ENCODE peak calls at places on chromosomes 12 and 14, in seven cellular contexts. One of them, this sample, is unnamed.
A peak's percentile ranks its signal among the peaks of the same experiment; 100 is the strongest.

GRCh38 chr14:50821471-50822464 is 9.2 kb downstream of the NIN start:
- DNase-seq in Peyer's patch: peak; percentile 53
- DNase-seq in gastrocnemius medialis: no peak
- DNase-seq in PC-9: no peak
- DNase-seq in Panc1: no peak
- DNase-seq in tibial artery: no peak
- DNase-seq in ovary: no peak
- DNase-seq in this sample: no peak

GRCh38 chr12:123938679-123939480 is 33.8 kb downstream of the CCDC92 start:
- DNase-seq in gastrocnemius medialis: no peak
- DNase-seq in ovary: no peak
- DNase-seq in tibial artery: no peak
- DNase-seq in PC-9: no peak
- DNase-seq in Peyer's patch: no peak
- DNase-seq in Panc1: no peak
- DNase-seq in this sample: peak; percentile 46

GRCh38 chr14:103195828-103196615 is 72.8 kb downstream of the TNFAIP2 start:
- DNase-seq in PC-9: no peak
- DNase-seq in ovary: no peak
- DNase-seq in tibial artery: no peak
- DNase-seq in gastrocnemius medialis: no peak
- DNase-seq in Panc1: no peak
- DNase-seq in Peyer's patch: no peak
- DNase-seq in this sample: no peak

GRCh38 chr12:103556890-103557667 is 30.0 kb upstream of the STAB2 start:
- DNase-seq in PC-9: no peak
- DNase-seq in ovary: no peak
- DNase-seq in Peyer's patch: no peak
- DNase-seq in tibial artery: no peak
- DNase-seq in Panc1: no peak
- DNase-seq in gastrocnemius medialis: peak; percentile 15
- DNase-seq in this sample: no peak

GRCh38 chr12:53759261-53759660 is 7.5 kb upstream of the CISTR start:
- DNase-seq in PC-9: no peak
- DNase-seq in tibial artery: no peak
- DNase-seq in Peyer's patch: no peak
- DNase-seq in ovary: no peak
- DNase-seq in gastrocnemius medialis: no peak
- DNase-seq in Panc1: no peak
- DNase-seq in this sample: no peak

GRCh38 chr14:90777358-90777757 is 38.9 kb downstream of the TTC7B start:
- DNase-seq in Panc1: no peak
- DNase-seq in ovary: no peak
- DNase-seq in gastrocnemius medialis: no peak
- DNase-seq in tibial artery: peak; percentile 33
- DNase-seq in Peyer's patch: no peak
- DNase-seq in PC-9: no peak
- DNase-seq in this sample: no peak

GRCh38 chr12:13004368-13004767 is 4.3 kb upstream of the HEBP1 start:
- DNase-seq in gastrocnemius medialis: no peak
- DNase-seq in Peyer's patch: no peak
- DNase-seq in Panc1: no peak
- DNase-seq in PC-9: no peak
- DNase-seq in ovary: no peak
- DNase-seq in tibial artery: no peak
- DNase-seq in this sample: no peak

GRCh38 chr14:103353391-103353790 is 19.4 kb downstream of the EIF5 start:
- DNase-seq in gastrocnemius medialis: no peak
- DNase-seq in Peyer's patch: no peak
- DNase-seq in ovary: no peak
- DNase-seq in tibial artery: no peak
- DNase-seq in PC-9: no peak
- DNase-seq in Panc1: no peak
- DNase-seq in this sample: no peak

GRCh38 chr12:120194534-120195395 is at the start of gene GCN1:
- DNase-seq in Panc1: peak; percentile 62
- DNase-seq in Peyer's patch: peak; percentile 91
- DNase-seq in PC-9: peak; percentile 94
- DNase-seq in gastrocnemius medialis: peak; percentile 66
- DNase-seq in ovary: peak; percentile 93
- DNase-seq in tibial artery: peak; percentile 90
- DNase-seq in this sample: peak; percentile 90

GRCh38 chr12:122839907-122840554 is 4.8 kb downstream of the HIP1R start:
- DNase-seq in Peyer's patch: peak; percentile 39
- DNase-seq in Panc1: no peak
- DNase-seq in ovary: no peak
- DNase-seq in PC-9: no peak
- DNase-seq in tibial artery: no peak
- DNase-seq in gastrocnemius medialis: no peak
- DNase-seq in this sample: no peak

GRCh38 chr12:113056631-113057488 is at the start of gene DTX1:
- DNase-seq in tibial artery: no peak
- DNase-seq in PC-9: no peak
- DNase-seq in Panc1: no peak
- DNase-seq in Peyer's patch: no peak
- DNase-seq in gastrocnemius medialis: no peak
- DNase-seq in ovary: no peak
- DNase-seq in this sample: no peak

GRCh38 chr12:75727577-75727976 is 216.2 kb upstream of the KRR1 start:
- DNase-seq in tibial artery: no peak
- DNase-seq in gastrocnemius medialis: no peak
- DNase-seq in PC-9: no peak
- DNase-seq in Peyer's patch: no peak
- DNase-seq in ovary: no peak
- DNase-seq in Panc1: no peak
- DNase-seq in this sample: no peak

GRCh38 chr14:103067231-103067954 is 10.0 kb upstream of the CDC42BPB start:
- DNase-seq in Panc1: no peak
- DNase-seq in PC-9: peak; percentile 100
- DNase-seq in ovary: no peak
- DNase-seq in tibial artery: no peak
- DNase-seq in gastrocnemius medialis: no peak
- DNase-seq in Peyer's patch: peak; percentile 73
- DNase-seq in this sample: no peak

GRCh38 chr14:69547701-69548348 is 26.8 kb downstream of the CCDC177 start:
- DNase-seq in ovary: no peak
- DNase-seq in gastrocnemius medialis: no peak
- DNase-seq in Peyer's patch: no peak
- DNase-seq in tibial artery: no peak
- DNase-seq in PC-9: no peak
- DNase-seq in Panc1: no peak
- DNase-seq in this sample: peak; percentile 66

GRCh38 chr12:68304626-68305025 is 27.5 kb downstream of the MDM1 start:
- DNase-seq in ovary: no peak
- DNase-seq in gastrocnemius medialis: no peak
- DNase-seq in Panc1: no peak
- DNase-seq in Peyer's patch: no peak
- DNase-seq in tibial artery: no peak
- DNase-seq in PC-9: no peak
- DNase-seq in this sample: no peak

GRCh38 chr14:45904313-45904712 is 651.3 kb upstream of the MIS18BP1 start:
- DNase-seq in ovary: no peak
- DNase-seq in tibial artery: no peak
- DNase-seq in Panc1: no peak
- DNase-seq in PC-9: no peak
- DNase-seq in gastrocnemius medialis: no peak
- DNase-seq in Peyer's patch: no peak
- DNase-seq in this sample: no peak

GRCh38 chr12:23209793-23210192 is 584.8 kb downstream of the ETNK1 start:
- DNase-seq in PC-9: no peak
- DNase-seq in gastrocnemius medialis: no peak
- DNase-seq in Panc1: no peak
- DNase-seq in tibial artery: no peak
- DNase-seq in Peyer's patch: no peak
- DNase-seq in ovary: no peak
- DNase-seq in this sample: no peak

GRCh38 chr12:12723681-12724420 is 6.7 kb downstream of the CDKN1B start:
- DNase-seq in Peyer's patch: peak; percentile 73
- DNase-seq in tibial artery: peak; percentile 75
- DNase-seq in gastrocnemius medialis: no peak
- DNase-seq in Panc1: no peak
- DNase-seq in PC-9: no peak
- DNase-seq in ovary: peak; percentile 74
- DNase-seq in this sample: peak; percentile 48

GRCh38 chr12:131872154-131873046 is 22.0 kb upstream of the ULK1 start:
- DNase-seq in Peyer's patch: no peak
- DNase-seq in tibial artery: no peak
- DNase-seq in gastrocnemius medialis: no peak
- DNase-seq in PC-9: peak; percentile 99
- DNase-seq in Panc1: no peak
- DNase-seq in ovary: peak; percentile 23
- DNase-seq in this sample: peak; percentile 73

GRCh38 chr14:73633115-73633514 is 11.7 kb upstream of the DNAL1 start:
- DNase-seq in Peyer's patch: no peak
- DNase-seq in Panc1: no peak
- DNase-seq in PC-9: no peak
- DNase-seq in gastrocnemius medialis: no peak
- DNase-seq in ovary: no peak
- DNase-seq in tibial artery: no peak
- DNase-seq in this sample: no peak

GRCh38 chr14:73637830-73638229 is 7.0 kb upstream of the DNAL1 start:
- DNase-seq in Peyer's patch: no peak
- DNase-seq in ovary: no peak
- DNase-seq in gastrocnemius medialis: no peak
- DNase-seq in tibial artery: no peak
- DNase-seq in PC-9: no peak
- DNase-seq in Panc1: no peak
- DNase-seq in this sample: no peak

GRCh38 chr14:73630009-73630780 is 14.6 kb upstream of the DNAL1 start:
- DNase-seq in Panc1: no peak
- DNase-seq in PC-9: peak; percentile 56
- DNase-seq in gastrocnemius medialis: no peak
- DNase-seq in tibial artery: no peak
- DNase-seq in Peyer's patch: no peak
- DNase-seq in ovary: no peak
- DNase-seq in this sample: peak; percentile 15

GRCh38 chr14:73633517-73634332 is 11.1 kb upstream of the DNAL1 start:
- DNase-seq in tibial artery: peak; percentile 81
- DNase-seq in ovary: peak; percentile 77
- DNase-seq in PC-9: peak; percentile 59
- DNase-seq in gastrocnemius medialis: peak; percentile 24
- DNase-seq in Panc1: peak; percentile 53
- DNase-seq in Peyer's patch: peak; percentile 71
- DNase-seq in this sample: peak; percentile 57

GRCh38 chr14:73634333-73634833 is 10.4 kb upstream of the DNAL1 start:
- DNase-seq in Panc1: no peak
- DNase-seq in tibial artery: no peak
- DNase-seq in PC-9: no peak
- DNase-seq in Peyer's patch: peak; percentile 57
- DNase-seq in ovary: peak; percentile 76
- DNase-seq in gastrocnemius medialis: peak; percentile 7
- DNase-seq in this sample: peak; percentile 38
- TF ChIP-seq CTCF in Panc1: no peak
- TF ChIP-seq CTCF in tibial artery: peak; percentile 34
- TF ChIP-seq CTCF in PC-9: no peak
- TF ChIP-seq CTCF in Peyer's patch: peak; percentile 27
- TF ChIP-seq CTCF in ovary: no peak
- TF ChIP-seq CTCF in gastrocnemius medialis: peak; percentile 40
- TF ChIP-seq CTCF in this sample: peak; percentile 34

DNA sequence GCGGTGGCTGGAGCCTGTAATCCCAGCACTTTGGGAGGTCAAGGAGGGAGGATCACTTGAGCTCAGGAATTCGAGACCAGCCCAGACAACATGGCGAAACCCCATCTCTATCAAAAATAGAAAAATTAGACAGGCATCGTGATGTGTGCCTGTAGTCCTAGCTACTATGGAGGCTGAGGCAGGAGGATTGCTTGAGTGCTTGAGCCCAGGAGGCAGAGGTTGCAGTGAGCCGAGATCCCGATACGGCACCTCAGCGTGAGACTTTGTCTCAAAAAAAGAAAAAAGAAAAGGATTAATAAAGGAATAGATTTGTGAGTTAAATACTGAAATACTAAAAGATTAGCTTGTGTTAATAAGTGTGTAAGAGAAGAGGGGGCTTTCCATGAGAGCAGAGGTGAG is 29.4 kb downstream of the RPGRIP1 start:
- DNase-seq in Peyer's patch: no peak
- DNase-seq in Panc1: no peak
- DNase-seq in gastrocnemius medialis: no peak
- DNase-seq in PC-9: no peak
- DNase-seq in ovary: no peak
- DNase-seq in tibial artery: no peak
- DNase-seq in this sample: no peak
- H3K4me3 ChIP-seq in Peyer's patch: peak overlapping the region; percentile 30
- H3K4me3 ChIP-seq in Panc1: no peak overlapping the region
- H3K4me3 ChIP-seq in gastrocnemius medialis: peak overlapping the region; percentile 21
- H3K4me3 ChIP-seq in PC-9: peak overlapping the region; percentile 52
- H3K4me3 ChIP-seq in ovary: no peak overlapping the region
- H3K4me3 ChIP-seq in tibial artery: no peak overlapping the region
- H3K4me3 ChIP-seq in this sample: peak overlapping the region; percentile 41

DNA sequence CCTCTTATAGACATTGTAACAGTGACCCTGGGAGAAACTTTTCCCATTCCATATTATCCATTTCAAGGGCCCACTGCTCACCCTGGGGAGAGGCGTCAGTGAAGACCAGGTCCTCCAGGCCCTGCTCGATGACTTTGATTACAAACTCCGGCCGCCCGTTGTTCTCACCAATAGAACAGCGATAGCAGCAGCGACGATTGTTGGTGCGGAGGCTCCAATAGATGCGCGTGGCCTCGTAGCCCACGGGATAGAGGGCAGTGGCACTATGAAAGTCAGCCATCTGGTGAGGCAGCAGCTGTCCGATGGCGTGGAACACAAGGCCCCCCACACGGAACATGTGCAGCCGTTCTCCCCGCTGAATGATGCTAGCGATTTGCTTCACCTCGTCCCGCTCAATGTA is 7.5 kb upstream of the PRKAG1 start:
- DNase-seq in tibial artery: no peak
- DNase-seq in ovary: no peak
- DNase-seq in PC-9: no peak
- DNase-seq in Peyer's patch: no peak
- DNase-seq in Panc1: no peak
- DNase-seq in gastrocnemius medialis: no peak
- DNase-seq in this sample: no peak
- H3K36me3 ChIP-seq in tibial artery: peaks cover 98% of the 10 kb centered on the region
- H3K36me3 ChIP-seq in ovary: no peaks in the 10 kb centered on the region
- H3K36me3 ChIP-seq in PC-9: peaks cover 9% of the 10 kb centered on the region
- H3K36me3 ChIP-seq in Peyer's patch: no peaks in the 10 kb centered on the region
- H3K36me3 ChIP-seq in Panc1: peaks cover 41% of the 10 kb centered on the region
- H3K36me3 ChIP-seq in gastrocnemius medialis: no peaks in the 10 kb centered on the region
- H3K36me3 ChIP-seq in this sample: peaks cover 93% of the 10 kb centered on the region

GRCh38 chr12:126998747-126999285 is 1268.2 kb upstream of the TMEM132C start:
- DNase-seq in tibial artery: no peak
- DNase-seq in Peyer's patch: no peak
- DNase-seq in ovary: no peak
- DNase-seq in PC-9: no peak
- DNase-seq in Panc1: no peak
- DNase-seq in gastrocnemius medialis: no peak
- DNase-seq in this sample: no peak
- TF ChIP-seq CTCF in tibial artery: no peak
- TF ChIP-seq CTCF in Peyer's patch: no peak
- TF ChIP-seq CTCF in ovary: no peak
- TF ChIP-seq CTCF in PC-9: no peak
- TF ChIP-seq CTCF in Panc1: no peak
- TF ChIP-seq CTCF in gastrocnemius medialis: no peak
- TF ChIP-seq CTCF in this sample: no peak